ENCODE peak calls at places on chromosomes 3 and 15, in ten cellular contexts. L, Y, U, D, P, M, T, X, Z and Q are unnamed samples.

GRCh38 chr3:161067346-161067745 is 37.8 kb downstream of the B3GALNT1 start:
- DNase-seq in P (no peak), Z (no peak), M (no peak), X (no peak), T (no peak), U (no peak), L (no peak), D (no peak), Y (no peak), Q (no peak)

GRCh38 chr3:126156468-126156867 is 23.9 kb downstream of the ALDH1L1 start:
- DNase-seq in T (no peak), Z (no peak), P (no peak), L (no peak), U (no peak), M (no peak), D (no peak), Y (no peak), X (no peak), Q (no peak)

GRCh38 chr3:184314363-184314699 is at the start of gene EIF4G1:
- DNase-seq in P (peak; percentile 94), M (peak; percentile 79), U (peak; percentile 96), Z (peak; percentile 98), X (peak; percentile 88), L (peak; percentile 79), D (peak; percentile 56), T (peak; percentile 63), Y (peak; percentile 94), Q (peak; percentile 75)

GRCh38 chr3:122004123-122004522 is 17.9 kb downstream of the ILDR1 start:
- DNase-seq in M (no peak), X (no peak), Z (no peak), U (no peak), D (no peak), L (no peak), P (no peak), T (peak; percentile 78), Y (no peak), Q (no peak)

GRCh38 chr3:107272885-107273284 is 104.4 kb upstream of the CCDC54 start:
- DNase-seq in T (no peak), Z (no peak), M (no peak), P (no peak), U (no peak), X (no peak), D (no peak), L (no peak), Y (no peak), Q (no peak)

GRCh38 chr3:31278532-31278931 is 254.2 kb upstream of the STT3B start:
- DNase-seq in X (no peak), Y (no peak), P (no peak), D (no peak), T (no peak), Z (no peak), L (no peak), U (no peak), M (no peak), Q (no peak)

GRCh38 chr3:31534036-31534435 is 1.3 kb downstream of the STT3B start:
- DNase-seq in Z (no peak), P (no peak), M (no peak), X (no peak), Y (no peak), L (no peak), D (no peak), U (no peak), T (peak; percentile 53), Q (no peak)

GRCh38 chr3:46209751-46210470 is 1.8 kb upstream of the CCR1 start:
- DNase-seq in X (no peak), Y (no peak), Z (no peak), L (no peak), T (no peak), U (no peak), M (no peak), P (no peak), D (no peak), Q (no peak)

GRCh38 chr3:14588713-14589112 is 48.6 kb upstream of the GRIP2 start:
- DNase-seq in Z (no peak), U (no peak), X (no peak), P (no peak), T (no peak), L (no peak), Y (no peak), M (no peak), D (no peak), Q (no peak)

GRCh38 chr3:78519281-78519680 is 1248.5 kb downstream of the ROBO1 start:
- DNase-seq in Z (no peak), M (no peak), Y (no peak), U (no peak), L (no peak), P (no peak), D (no peak), T (no peak), X (no peak), Q (no peak)

GRCh38 chr3:69442771-69443197 is 56.9 kb upstream of the FRMD4B start:
- DNase-seq in X (no peak), L (no peak), P (no peak), M (no peak), T (no peak), U (no peak), D (no peak), Z (no peak), Y (no peak), Q (no peak)

GRCh38 chr3:57143886-57144459 is 21.2 kb downstream of the IL17RD start:
- DNase-seq in L (no peak), M (no peak), P (no peak), Y (no peak), U (no peak), D (no peak), X (no peak), Z (no peak), T (no peak), Q (no peak)

GRCh38 chr3:45968149-45968548 is 24.9 kb downstream of the CXCR6 start:
- DNase-seq in M (no peak), P (no peak), L (no peak), X (no peak), D (no peak), T (no peak), U (no peak), Y (no peak), Z (no peak), Q (peak; percentile 65)

GRCh38 chr3:13575459-13576061 is 26.6 kb downstream of the FBLN2 start:
- DNase-seq in P (no peak), L (no peak), D (no peak), U (peak; percentile 59), M (no peak), T (no peak), X (no peak), Z (no peak), Y (no peak), Q (no peak)

GRCh38 chr15:88258021-88258641 is 1.6 kb upstream of the NTRK3 start:
- DNase-seq in M (peak; percentile 83), L (no peak), D (no peak), X (no peak), U (no peak), Z (no peak), P (no peak), T (peak; percentile 31), Y (no peak), Q (no peak)

GRCh38 chr3:2657971-2658370 is 452.2 kb downstream of the IL5RA start:
- DNase-seq in L (no peak), Y (no peak), M (no peak), D (no peak), X (no peak), P (no peak), U (no peak), T (no peak), Z (no peak), Q (no peak)

GRCh38 chr15:58980351-58980939 is 7.0 kb upstream of the RNF111 start:
- DNase-seq in P (no peak), X (no peak), U (no peak), L (no peak), M (no peak), D (no peak), Y (no peak), Z (no peak), T (peak; percentile 5), Q (no peak)

GRCh38 chr3:182979719-182980191 is 583 bp downstream of the DCUN1D1 start:
- DNase-seq in Y (no peak), X (no peak), Z (peak; percentile 41), P (no peak), T (no peak), U (peak; percentile 29), M (peak; percentile 12), L (no peak), D (no peak), Q (no peak)

GRCh38 chr15:88132499-88132898 is 124.0 kb downstream of the NTRK3 start:
- DNase-seq in X (no peak), P (no peak), T (no peak), Z (no peak), M (no peak), D (no peak), Y (no peak), U (no peak), L (no peak), Q (no peak)

GRCh38 chr3:53069422-53070068 is 23.7 kb upstream of the SFMBT1 start:
- DNase-seq in L (no peak), Y (no peak), T (no peak), M (no peak), P (no peak), U (no peak), X (no peak), Z (no peak), D (no peak), Q (no peak)

GRCh38 chr15:44066211-44066827 is 128.8 kb downstream of the FRMD5 start:
- DNase-seq in M (peak; percentile 5), Z (peak; percentile 22), U (peak; percentile 55), P (no peak), T (peak; percentile 22), D (peak; percentile 32), L (peak; percentile 23), Y (peak; percentile 32), X (peak; percentile 56), Q (peak; percentile 57)

GRCh38 chr3:30355622-30356021 is 250.8 kb upstream of the TGFBR2 start:
- DNase-seq in X (no peak), U (no peak), M (peak; percentile 25), P (no peak), D (no peak), Z (no peak), T (peak; percentile 56), Y (no peak), L (no peak), Q (no peak)

GRCh38 chr3:189500299-189500698 is 130.9 kb upstream of the TP63 start:
- DNase-seq in Y (no peak), Z (no peak), P (no peak), L (no peak), U (no peak), X (no peak), D (no peak), T (no peak), M (no peak), Q (no peak)

GRCh38 chr15:91885714-91886265 is 32.3 kb downstream of the SLCO3A1 start:
- DNase-seq in Z (no peak), U (no peak), L (no peak), D (no peak), X (no peak), Y (no peak), T (no peak), P (no peak), M (no peak), Q (no peak)

GRCh38 chr3:58051196-58051595 is 43.0 kb downstream of the FLNB start:
- DNase-seq in L (no peak), D (no peak), U (no peak), M (no peak), P (no peak), T (no peak), X (no peak), Y (no peak), Z (no peak), Q (no peak)

GRCh38 chr15:36645106-36645505 is 65.7 kb downstream of the CDIN1 start:
- DNase-seq in D (no peak), L (no peak), U (no peak), Z (no peak), P (no peak), T (no peak), Y (no peak), X (no peak), M (no peak), Q (no peak)

GRCh38 chr3:18351823-18352744 is 73.1 kb downstream of the SATB1 start:
- DNase-seq in L (no peak), T (peak; percentile 92), Y (no peak), M (no peak), Z (no peak), X (no peak), D (no peak), P (no peak), U (no peak), Q (peak; percentile 65)

GRCh38 chr3:45557886-45558285 is 36.7 kb upstream of the LIMD1 start:
- DNase-seq in X (no peak), L (no peak), D (no peak), T (no peak), U (no peak), P (no peak), Z (no peak), Y (no peak), M (no peak), Q (no peak)